ENCODE peak calls at places on chromosomes 4 and X, in six cellular contexts. E is stimulated activated CD8-positive, alpha-beta memory T cell treated with anti-CD3 and anti-CD28 coated beads, Interleukin-2, amount 100 ng/mL, for 1 hour; A is ureter; Q is mammary epithelial cell; B is AG08395; D is amygdala. T is an unnamed sample.

GRCh38 chr4:156169011-156169410 is 215.3 kb upstream of the CTSO start:
- DNase-seq in D (peak), B (peak), Q (peak), A (peak), E (no peak), T (no peak)

GRCh38 chr4:40317921-40318658 is 17.0 kb upstream of the CHRNA9 start:
- DNase-seq in B (no peak), A (no peak), Q (no peak), D (no peak), E (no peak), T (no peak)

GRCh38 chr4:94561249-94562024 is 109.7 kb downstream of the PDLIM5 start:
- DNase-seq in Q (peak), E (no peak), A (no peak), B (peak), D (no peak), T (no peak)

GRCh38 chr4:183499389-183499788 is 5.5 kb upstream of the ING2 start:
- DNase-seq in B (no peak), E (no peak), A (no peak), Q (no peak), D (no peak), T (no peak)

GRCh38 chr4:152515678-152516077 is 20.2 kb downstream of the FBXW7 start:
- DNase-seq in D (no peak), Q (peak), A (no peak), B (peak), E (no peak), T (no peak)

GRCh38 chr4:36269116-36269515 is 12.3 kb upstream of the DTHD1 start:
- DNase-seq in Q (no peak), A (no peak), E (no peak), D (no peak), B (no peak), T (no peak)

GRCh38 chr4:173532725-173533511 is 2.9 kb upstream of the HAND2 start:
- DNase-seq in E (no peak), Q (no peak), A (no peak), B (no peak), D (no peak), T (no peak)

GRCh38 chr4:88880501-88881226 is 176.3 kb downstream of the FAM13A start:
- DNase-seq in E (no peak), B (no peak), Q (no peak), D (no peak), A (no peak), T (no peak)

GRCh38 chr4:150950657-150951056 is 64.4 kb downstream of the LRBA start:
- DNase-seq in B (no peak), E (no peak), D (no peak), A (no peak), Q (peak), T (no peak)

GRCh38 chr4:57607616-57608150 is 497.5 kb upstream of the IGFBP7 start:
- DNase-seq in B (no peak), E (no peak), A (no peak), D (no peak), Q (no peak), T (no peak)

GRCh38 chr4:134200811-134201215 is 776 bp downstream of the PABPC4L start:
- DNase-seq in A (no peak), D (no peak), B (no peak), Q (no peak), E (no peak), T (peak)

GRCh38 chr4:169311643-169312365 is 41.0 kb upstream of the SH3RF1 start:
- DNase-seq in D (no peak), E (no peak), Q (peak), A (no peak), B (peak), T (no peak)

GRCh38 chrX:46837543-46838481 is 969 bp downstream of the RP2 start:
- DNase-seq in Q (peak), A (no peak), D (no peak), E (no peak), B (no peak), T (no peak)

T was measured in Right ventricle myocardium superior.